ENCODE peak calls at places on chromosomes 13 and 19, in four cellular contexts. One of them, this sample, is unnamed.

GRCh38 chr13:113430378-113431110 is 22.7 kb downstream of the ADPRHL1 start:
- DNase-seq in K562: no peak
- DNase-seq in HCT116: no peak
- DNase-seq in HepG2: no peak
- DNase-seq in this sample: no peak

GRCh38 chr19:1394252-1395193 is 6.8 kb downstream of the GAMT start:
- DNase-seq in K562: peak; percentile 37
- DNase-seq in HCT116: no peak
- DNase-seq in HepG2: no peak
- DNase-seq in this sample: no peak

GRCh38 chr13:35621989-35622388 is 145.5 kb upstream of the MAB21L1 start:
- DNase-seq in K562: no peak
- DNase-seq in HCT116: no peak
- DNase-seq in HepG2: no peak
- DNase-seq in this sample: no peak

GRCh38 chr19:14954071-14954655 is 12.9 kb downstream of the OR7C2 start:
- DNase-seq in K562: peak; percentile 75
- DNase-seq in HCT116: no peak
- DNase-seq in HepG2: no peak
- DNase-seq in this sample: no peak

GRCh38 chr19:1016647-1017114 is 4.2 kb downstream of the TMEM259 start:
- DNase-seq in K562: no peak
- DNase-seq in HCT116: no peak
- DNase-seq in HepG2: no peak
- DNase-seq in this sample: no peak

GRCh38 chr19:3369337-3370213 is 3.2 kb downstream of the NFIC start:
- DNase-seq in K562: no peak
- DNase-seq in HCT116: no peak
- DNase-seq in HepG2: no peak
- DNase-seq in this sample: no peak

GRCh38 chr13:46492946-46493345 is 60.0 kb upstream of the LRCH1 start:
- DNase-seq in K562: peak; percentile 13
- DNase-seq in HCT116: peak; percentile 32
- DNase-seq in HepG2: peak; percentile 22
- DNase-seq in this sample: no peak

GRCh38 chr13:60759499-60759898 is 362.5 kb downstream of the TDRD3 start:
- DNase-seq in K562: no peak
- DNase-seq in HCT116: no peak
- DNase-seq in HepG2: peak; percentile 3
- DNase-seq in this sample: no peak

GRCh38 chr19:10191347-10191746 is 3.4 kb downstream of the DNMT1 start:
- DNase-seq in K562: no peak
- DNase-seq in HCT116: no peak
- DNase-seq in HepG2: peak; percentile 91
- DNase-seq in this sample: no peak

GRCh38 chr13:40528881-40529280 is 137.6 kb downstream of the FOXO1 start:
- DNase-seq in K562: no peak
- DNase-seq in HCT116: no peak
- DNase-seq in HepG2: peak; percentile 46
- DNase-seq in this sample: no peak

GRCh38 chr13:35957174-35957867 is 173.9 kb downstream of the DCLK1 start:
- DNase-seq in K562: no peak
- DNase-seq in HCT116: no peak
- DNase-seq in HepG2: no peak
- DNase-seq in this sample: no peak

GRCh38 chr19:44747739-44748425 is 626 bp upstream of the BCL3 start:
- DNase-seq in K562: no peak
- DNase-seq in HCT116: no peak
- DNase-seq in HepG2: peak; percentile 50
- DNase-seq in this sample: peak; percentile 66

GRCh38 chr19:7916137-7916907 is 1.7 kb downstream of the TGFBR3L start:
- DNase-seq in K562: no peak
- DNase-seq in HCT116: no peak
- DNase-seq in HepG2: no peak
- DNase-seq in this sample: no peak

GRCh38 chr13:33611016-33611805 is 206.7 kb upstream of the RFC3 start:
- DNase-seq in K562: no peak
- DNase-seq in HCT116: no peak
- DNase-seq in HepG2: peak; percentile 83
- DNase-seq in this sample: no peak

GRCh38 chr13:73341748-73342147 is 282.9 kb downstream of the KLF5 start:
- DNase-seq in K562: no peak
- DNase-seq in HCT116: no peak
- DNase-seq in HepG2: no peak
- DNase-seq in this sample: no peak

GRCh38 chr13:30409911-30410704 is 12.2 kb upstream of the UBE2L5 start:
- DNase-seq in K562: no peak
- DNase-seq in HCT116: no peak
- DNase-seq in HepG2: no peak
- DNase-seq in this sample: no peak

GRCh38 chr19:17755977-17756670 is 4.8 kb downstream of the FCHO1 start:
- DNase-seq in K562: peak; percentile 54
- DNase-seq in HCT116: no peak
- DNase-seq in HepG2: no peak
- DNase-seq in this sample: no peak

DNA sequence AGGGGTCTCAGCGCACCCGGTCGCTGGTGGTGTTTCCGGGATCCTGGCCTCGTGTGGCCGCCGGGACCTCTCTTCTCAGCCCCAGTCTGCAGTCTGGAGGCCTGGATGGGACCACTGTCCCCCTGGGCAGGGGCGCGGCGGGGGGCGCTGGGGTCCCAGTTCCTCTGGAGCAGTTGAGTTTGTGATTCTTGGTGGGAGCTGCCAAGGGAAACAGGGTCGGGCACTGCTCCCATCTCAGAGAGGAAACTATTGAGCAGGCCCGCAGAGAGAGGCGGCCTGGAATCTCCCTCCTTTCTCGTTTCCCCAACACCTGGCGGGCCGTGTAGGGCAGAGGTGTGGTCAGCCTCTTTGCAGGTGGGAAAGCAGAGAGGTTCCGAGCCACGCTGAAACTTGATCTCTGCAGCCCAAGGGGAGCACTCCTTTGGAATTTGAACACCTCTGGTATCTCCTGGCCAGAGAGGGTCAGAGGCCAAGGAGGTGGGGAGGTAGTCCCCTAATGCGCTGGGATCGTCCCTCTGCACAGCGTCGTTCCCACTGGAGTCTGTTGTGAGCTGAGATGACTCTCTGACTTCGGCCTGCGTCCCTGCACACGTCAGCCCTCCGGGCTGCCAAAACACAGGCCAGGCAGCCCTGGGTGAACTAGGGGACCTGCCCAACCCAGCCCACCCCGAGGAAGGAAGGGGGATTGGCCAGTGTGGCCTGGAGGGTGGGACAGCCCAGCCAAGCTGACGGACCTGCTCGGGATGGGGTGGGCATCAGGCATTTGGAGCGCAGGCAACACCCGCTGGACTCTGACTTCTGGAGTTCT is 769 bp downstream of the PLEKHF1 start:
- DNase-seq in K562: peak; percentile 18
- DNase-seq in HCT116: no peak
- DNase-seq in HepG2: no peak
- DNase-seq in this sample: no peak
- H3K27me3 ChIP-seq in K562: no peaks in the 10 kb centered on the region
- H3K27me3 ChIP-seq in HCT116: no peaks in the 10 kb centered on the region
- H3K27me3 ChIP-seq in HepG2: peaks cover 20% of the 10 kb centered on the region
- H3K27me3 ChIP-seq in this sample: no peaks in the 10 kb centered on the region

DNA sequence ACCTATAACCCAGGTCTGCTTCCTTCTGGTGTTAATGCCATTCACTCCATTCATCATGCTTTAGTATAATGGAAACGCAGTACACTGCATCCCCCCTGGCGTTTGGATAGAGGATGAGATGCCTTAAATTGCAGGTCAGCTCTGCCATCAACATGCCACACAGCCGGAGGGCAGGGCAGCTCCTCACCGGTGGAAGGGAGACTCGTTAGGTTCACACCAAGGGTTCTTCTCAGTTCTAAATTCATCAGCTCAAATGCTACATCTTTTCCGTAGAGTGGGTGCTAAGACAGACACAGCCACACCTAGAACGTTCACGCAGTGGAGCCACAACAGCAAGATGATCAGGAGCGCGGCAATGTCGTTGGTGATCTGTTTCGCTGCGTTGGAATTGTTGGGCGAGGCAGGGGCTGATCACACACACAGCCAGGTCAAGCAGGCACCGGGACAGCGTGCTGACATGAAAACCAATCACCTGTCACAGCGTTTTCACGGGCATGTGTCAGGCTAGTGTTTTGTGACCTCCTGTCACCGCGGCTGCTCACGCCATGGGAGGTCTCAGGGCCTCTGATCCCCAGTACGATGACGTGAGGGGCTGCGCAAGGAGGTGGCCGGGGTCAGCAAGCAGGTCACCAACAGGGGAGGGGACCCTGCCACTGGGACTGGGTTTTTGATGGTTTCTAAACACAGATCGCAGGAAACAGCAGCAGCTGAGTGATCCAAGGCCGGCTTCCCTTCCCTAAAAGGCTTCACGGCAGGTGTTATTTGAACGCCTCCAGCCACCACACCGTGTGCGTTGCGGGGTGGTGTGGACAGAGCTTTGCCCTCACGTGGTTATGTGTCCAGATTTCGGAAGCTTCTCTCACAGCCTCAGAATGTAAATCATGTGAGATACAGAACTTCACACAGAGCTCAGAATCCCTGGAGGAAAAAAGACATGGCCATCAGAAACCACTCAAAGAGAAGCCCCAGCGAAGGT is 94.3 kb upstream of the IRS2 start:
- DNase-seq in K562: no peak
- DNase-seq in HCT116: no peak
- DNase-seq in HepG2: no peak
- DNase-seq in this sample: no peak
- TF ChIP-seq TCF7L2 in K562: no peak
- TF ChIP-seq TCF7L2 in HCT116: no peak
- TF ChIP-seq TCF7L2 in HepG2: no peak
- TF ChIP-seq TCF7L2 in this sample: no peak

DNA sequence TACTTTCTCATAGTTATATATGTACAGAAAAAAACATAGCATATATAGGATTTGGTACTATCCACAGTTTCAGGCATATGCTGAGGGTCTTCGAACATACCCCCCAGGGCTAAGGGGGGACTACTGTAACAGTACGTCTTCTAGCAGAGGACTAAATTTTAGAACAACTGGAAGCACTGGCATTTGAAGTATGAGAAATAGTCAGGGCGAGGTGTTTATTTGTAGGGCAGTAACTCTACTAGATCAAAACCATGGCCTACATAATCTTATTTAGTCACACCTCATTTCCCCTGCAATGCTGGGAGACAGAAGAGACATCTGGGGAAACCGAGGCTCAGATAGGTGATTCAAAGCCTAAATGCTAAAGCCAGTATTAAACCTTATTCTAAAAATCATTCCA is 245.7 kb downstream of the DCT start:
- DNase-seq in K562: no peak
- DNase-seq in HCT116: no peak
- DNase-seq in HepG2: no peak
- DNase-seq in this sample: no peak
- H3K27ac ChIP-seq in K562: no peak overlapping the region
- H3K27ac ChIP-seq in HCT116: no peak overlapping the region
- H3K27ac ChIP-seq in HepG2: no peak overlapping the region
- H3K27ac ChIP-seq in this sample: no peak overlapping the region

DNA sequence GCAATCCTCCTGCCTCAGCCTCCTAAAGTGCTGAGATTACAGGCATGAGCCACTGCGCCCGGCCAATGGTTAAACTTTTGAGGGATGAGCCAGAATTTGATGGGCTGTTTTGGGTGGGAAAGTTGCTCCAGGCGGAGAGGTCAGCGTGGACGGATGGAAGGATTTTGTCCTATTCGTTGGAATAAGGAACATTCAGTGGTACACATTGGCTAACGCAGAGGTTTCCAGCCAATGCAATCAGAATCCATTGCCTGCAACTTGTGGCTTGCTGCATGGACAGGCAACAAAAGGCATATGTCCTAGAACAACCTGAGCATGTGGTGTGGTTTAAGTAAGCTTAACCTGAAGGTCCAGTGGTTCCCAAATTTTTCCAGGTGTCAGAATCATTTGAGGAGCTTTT is 35.5 kb upstream of the C1QTNF9 start:
- DNase-seq in K562: no peak
- DNase-seq in HCT116: no peak
- DNase-seq in HepG2: no peak
- DNase-seq in this sample: no peak
- H3K27me3 ChIP-seq in K562: peaks cover 2% of the 10 kb centered on the region
- H3K27me3 ChIP-seq in HCT116: no peaks in the 10 kb centered on the region
- H3K27me3 ChIP-seq in HepG2: no peaks in the 10 kb centered on the region
- H3K27me3 ChIP-seq in this sample: no peaks in the 10 kb centered on the region

GRCh38 chr19:16542894-16543498 is 759 bp upstream of the CHERP start:
- DNase-seq in K562: no peak
- DNase-seq in HCT116: no peak
- DNase-seq in HepG2: no peak
- DNase-seq in this sample: no peak
- TF ChIP-seq TCF7L2 in K562: no peak
- TF ChIP-seq TCF7L2 in HCT116: no peak
- TF ChIP-seq TCF7L2 in HepG2: no peak
- TF ChIP-seq TCF7L2 in this sample: no peak

DNA sequence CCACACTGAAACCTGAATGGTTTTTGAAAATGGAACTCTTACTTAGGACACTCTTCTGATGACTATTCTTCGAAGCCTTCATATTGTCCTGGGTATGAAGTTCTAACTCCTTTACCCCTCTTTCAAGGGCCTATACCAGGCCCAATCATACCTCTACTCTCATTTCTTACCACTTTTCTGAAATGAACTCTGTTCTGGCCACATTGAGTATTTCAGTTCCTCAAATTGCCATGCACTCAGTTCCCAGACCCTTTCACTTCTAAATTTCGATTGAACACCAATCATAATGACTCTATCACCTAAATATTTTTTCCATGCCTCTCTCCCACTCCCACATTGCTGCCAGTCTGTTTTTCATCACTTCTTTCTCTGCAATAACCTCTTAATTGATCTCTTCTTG is 53.7 kb downstream of the LACC1 start:
- DNase-seq in K562: no peak
- DNase-seq in HCT116: no peak
- DNase-seq in HepG2: no peak
- DNase-seq in this sample: no peak
- H3K27ac ChIP-seq in K562: no peak overlapping the region
- H3K27ac ChIP-seq in HCT116: no peak overlapping the region
- H3K27ac ChIP-seq in HepG2: no peak overlapping the region
- H3K27ac ChIP-seq in this sample: no peak overlapping the region

This sample was measured in Panc1.